ENCODE peak calls at places on chromosomes 1 and 21, in seven cellular contexts. One of them, this sample, is unnamed.

GRCh38 chr1:188023206-188023605 is 1194.5 kb downstream of the PLA2G4A start:
- DNase-seq in AG09309: no peak
- DNase-seq in K562: no peak
- DNase-seq in body of pancreas: no peak
- DNase-seq in stimulated activated CD8-positive, alpha-beta memory T cell treated with anti-CD3 and anti-CD28 coated beads, Interleukin-2, amount 100 ng/mL, for 1 hour: no peak
- DNase-seq in left colon: no peak
- DNase-seq in RPMI8226: no peak
- DNase-seq in this sample: no peak

GRCh38 chr1:223712856-223713494 is 636 bp downstream of the CAPN2 start:
- DNase-seq in AG09309: no peak
- DNase-seq in K562: peak
- DNase-seq in body of pancreas: no peak
- DNase-seq in stimulated activated CD8-positive, alpha-beta memory T cell treated with anti-CD3 and anti-CD28 coated beads, Interleukin-2, amount 100 ng/mL, for 1 hour: no peak
- DNase-seq in left colon: no peak
- DNase-seq in RPMI8226: no peak
- DNase-seq in this sample: no peak

GRCh38 chr1:17635811-17636210 is 96.3 kb downstream of the ARHGEF10L start:
- DNase-seq in AG09309: no peak
- DNase-seq in K562: no peak
- DNase-seq in body of pancreas: peak
- DNase-seq in stimulated activated CD8-positive, alpha-beta memory T cell treated with anti-CD3 and anti-CD28 coated beads, Interleukin-2, amount 100 ng/mL, for 1 hour: no peak
- DNase-seq in left colon: peak
- DNase-seq in RPMI8226: peak
- DNase-seq in this sample: no peak

GRCh38 chr1:88608139-88608943 is 75.7 kb upstream of the PKN2 start:
- DNase-seq in AG09309: no peak
- DNase-seq in K562: peak
- DNase-seq in body of pancreas: no peak
- DNase-seq in stimulated activated CD8-positive, alpha-beta memory T cell treated with anti-CD3 and anti-CD28 coated beads, Interleukin-2, amount 100 ng/mL, for 1 hour: no peak
- DNase-seq in left colon: no peak
- DNase-seq in RPMI8226: peak
- DNase-seq in this sample: peak

GRCh38 chr1:1202831-1203560 is 3.4 kb downstream of the TNFRSF18 start:
- DNase-seq in AG09309: no peak
- DNase-seq in K562: no peak
- DNase-seq in body of pancreas: no peak
- DNase-seq in stimulated activated CD8-positive, alpha-beta memory T cell treated with anti-CD3 and anti-CD28 coated beads, Interleukin-2, amount 100 ng/mL, for 1 hour: no peak
- DNase-seq in left colon: no peak
- DNase-seq in RPMI8226: no peak
- DNase-seq in this sample: no peak

GRCh38 chr1:202642619-202643291 is 67.5 kb downstream of the SYT2 start:
- DNase-seq in AG09309: no peak
- DNase-seq in K562: no peak
- DNase-seq in body of pancreas: no peak
- DNase-seq in stimulated activated CD8-positive, alpha-beta memory T cell treated with anti-CD3 and anti-CD28 coated beads, Interleukin-2, amount 100 ng/mL, for 1 hour: no peak
- DNase-seq in left colon: no peak
- DNase-seq in RPMI8226: no peak
- DNase-seq in this sample: no peak

GRCh38 chr1:156488566-156489165 is 11.9 kb downstream of the MEF2D start:
- DNase-seq in AG09309: no peak
- DNase-seq in K562: no peak
- DNase-seq in body of pancreas: no peak
- DNase-seq in stimulated activated CD8-positive, alpha-beta memory T cell treated with anti-CD3 and anti-CD28 coated beads, Interleukin-2, amount 100 ng/mL, for 1 hour: no peak
- DNase-seq in left colon: no peak
- DNase-seq in RPMI8226: peak
- DNase-seq in this sample: no peak

GRCh38 chr1:92886886-92887419 is 55.1 kb downstream of the RPL5 start:
- DNase-seq in AG09309: no peak
- DNase-seq in K562: no peak
- DNase-seq in body of pancreas: peak
- DNase-seq in stimulated activated CD8-positive, alpha-beta memory T cell treated with anti-CD3 and anti-CD28 coated beads, Interleukin-2, amount 100 ng/mL, for 1 hour: no peak
- DNase-seq in left colon: peak
- DNase-seq in RPMI8226: no peak
- DNase-seq in this sample: no peak

GRCh38 chr1:158002630-158003408 is 9.4 kb downstream of the KIRREL1 start:
- DNase-seq in AG09309: no peak
- DNase-seq in K562: no peak
- DNase-seq in body of pancreas: no peak
- DNase-seq in stimulated activated CD8-positive, alpha-beta memory T cell treated with anti-CD3 and anti-CD28 coated beads, Interleukin-2, amount 100 ng/mL, for 1 hour: no peak
- DNase-seq in left colon: no peak
- DNase-seq in RPMI8226: no peak
- DNase-seq in this sample: no peak

GRCh38 chr21:16535100-16535418 is 805.3 kb downstream of the USP25 start:
- DNase-seq in AG09309: peak
- DNase-seq in K562: no peak
- DNase-seq in body of pancreas: peak
- DNase-seq in stimulated activated CD8-positive, alpha-beta memory T cell treated with anti-CD3 and anti-CD28 coated beads, Interleukin-2, amount 100 ng/mL, for 1 hour: no peak
- DNase-seq in left colon: peak
- DNase-seq in RPMI8226: no peak
- DNase-seq in this sample: no peak

GRCh38 chr1:24283326-24284155 is 35.6 kb upstream of the GRHL3 start:
- DNase-seq in AG09309: no peak
- DNase-seq in K562: no peak
- DNase-seq in body of pancreas: peak
- DNase-seq in stimulated activated CD8-positive, alpha-beta memory T cell treated with anti-CD3 and anti-CD28 coated beads, Interleukin-2, amount 100 ng/mL, for 1 hour: no peak
- DNase-seq in left colon: peak
- DNase-seq in RPMI8226: no peak
- DNase-seq in this sample: no peak

GRCh38 chr1:29445330-29445729 is 209.0 kb downstream of the PTPRU start:
- DNase-seq in AG09309: no peak
- DNase-seq in K562: no peak
- DNase-seq in body of pancreas: no peak
- DNase-seq in stimulated activated CD8-positive, alpha-beta memory T cell treated with anti-CD3 and anti-CD28 coated beads, Interleukin-2, amount 100 ng/mL, for 1 hour: no peak
- DNase-seq in left colon: no peak
- DNase-seq in RPMI8226: no peak
- DNase-seq in this sample: no peak

GRCh38 chr21:25490742-25491141 is 116.5 kb downstream of the MRPL39 start:
- DNase-seq in AG09309: no peak
- DNase-seq in K562: no peak
- DNase-seq in body of pancreas: no peak
- DNase-seq in stimulated activated CD8-positive, alpha-beta memory T cell treated with anti-CD3 and anti-CD28 coated beads, Interleukin-2, amount 100 ng/mL, for 1 hour: no peak
- DNase-seq in left colon: no peak
- DNase-seq in RPMI8226: no peak
- DNase-seq in this sample: no peak

GRCh38 chr1:221187174-221187573 is 307.9 kb downstream of the HLX start:
- DNase-seq in AG09309: no peak
- DNase-seq in K562: no peak
- DNase-seq in body of pancreas: no peak
- DNase-seq in stimulated activated CD8-positive, alpha-beta memory T cell treated with anti-CD3 and anti-CD28 coated beads, Interleukin-2, amount 100 ng/mL, for 1 hour: no peak
- DNase-seq in left colon: no peak
- DNase-seq in RPMI8226: no peak
- DNase-seq in this sample: no peak

GRCh38 chr1:153881764-153882163 is 41.0 kb downstream of the GATAD2B start:
- DNase-seq in AG09309: no peak
- DNase-seq in K562: no peak
- DNase-seq in body of pancreas: no peak
- DNase-seq in stimulated activated CD8-positive, alpha-beta memory T cell treated with anti-CD3 and anti-CD28 coated beads, Interleukin-2, amount 100 ng/mL, for 1 hour: no peak
- DNase-seq in left colon: no peak
- DNase-seq in RPMI8226: no peak
- DNase-seq in this sample: no peak

This sample was measured in GM12891.